ENCODE peak calls at places on chromosome 21, in nine cellular contexts. N is prostate gland; M is heart left ventricle; W is endothelial cell; U is KBM-7; C is GM18507; Q is cerebellum; G is IMR-90; Y is stimulated activated CD8-positive, alpha-beta memory T cell treated with anti-CD3 and anti-CD28 coated beads, Interleukin-15, amount 100 ng/mL, for 4 hours. T is an unnamed sample.

GRCh38 chr21:17386498-17386897 is 126.3 kb upstream of the CXADR start:
- DNase-seq in N (no peak), M (no peak), W (no peak), U (no peak), C (no peak), Q (no peak), G (no peak), Y (no peak), T (no peak)

GRCh38 chr21:17858764-17859163 is 39.6 kb upstream of the C21orf91 start:
- DNase-seq in N (no peak), M (no peak), W (no peak), U (no peak), C (no peak), Q (no peak), G (no peak), Y (no peak), T (no peak)

GRCh38 chr21:42939581-42940413 is 14.4 kb upstream of the ERVH48-1 start:
- DNase-seq in N (peak), M (no peak), W (no peak), U (no peak), C (no peak), Q (no peak), G (peak), Y (no peak), T (no peak)

GRCh38 chr21:33419538-33420123 is 16.4 kb downstream of the IFNGR2 start:
- DNase-seq in N (no peak), M (no peak), W (no peak), U (no peak), C (no peak), Q (no peak), G (peak), Y (no peak), T (no peak)

GRCh38 chr21:46052703-46053651 is 44.9 kb upstream of the COL6A2 start:
- DNase-seq in N (no peak), M (no peak), W (no peak), U (no peak), C (no peak), Q (no peak), G (peak), Y (peak), T (no peak)

GRCh38 chr21:38489283-38489677 is 9.0 kb downstream of the ERG start:
- DNase-seq in N (no peak), M (no peak), W (no peak), U (no peak), C (no peak), Q (no peak), G (no peak), Y (no peak), T (no peak)

GRCh38 chr21:45098867-45099266 is 24.5 kb downstream of the ADARB1 start:
- DNase-seq in N (no peak), M (no peak), W (no peak), U (no peak), C (no peak), Q (peak), G (no peak), Y (no peak), T (no peak)

GRCh38 chr21:42974832-42975820 is 764 bp downstream of the PKNOX1 start:
- DNase-seq in N (peak), M (peak), W (peak), U (peak), C (peak), Q (peak), G (peak), Y (peak), T (no peak)

GRCh38 chr21:17921579-17922530 is 102.7 kb upstream of the C21orf91 start:
- DNase-seq in N (peak), M (no peak), W (no peak), U (no peak), C (no peak), Q (no peak), G (peak), Y (no peak), T (no peak)

GRCh38 chr21:19031956-19032355 is 628.4 kb upstream of the TMPRSS15 start:
- DNase-seq in N (no peak), M (no peak), W (no peak), U (no peak), C (no peak), Q (no peak), G (no peak), Y (no peak), T (no peak)

GRCh38 chr21:31117046-31117916 is 79.0 kb upstream of the KRTAP19-8 start:
- DNase-seq in N (no peak), M (no peak), W (no peak), U (no peak), C (no peak), Q (no peak), G (peak), Y (no peak), T (no peak)

GRCh38 chr21:33199516-33200217 is 30.1 kb upstream of the IFNAR2 start:
- DNase-seq in N (peak), M (no peak), W (peak), U (peak), C (peak), Q (peak), G (peak), Y (peak), T (peak)

GRCh38 chr21:25283720-25284119 is 323.6 kb downstream of the MRPL39 start:
- DNase-seq in N (no peak), M (no peak), W (peak), U (peak), C (no peak), Q (no peak), G (peak), Y (no peak), T (no peak)

GRCh38 chr21:44464351-44464750 is 9.0 kb downstream of the LRRC3 start:
- DNase-seq in N (no peak), M (no peak), W (no peak), U (no peak), C (no peak), Q (no peak), G (no peak), Y (no peak), T (no peak)

GRCh38 chr21:42313501-42313969 is 1.7 kb downstream of the TFF3 start:
- DNase-seq in N (no peak), M (no peak), W (no peak), U (no peak), C (no peak), Q (no peak), G (no peak), Y (no peak), T (no peak)

GRCh38 chr21:37737497-37737896 is 178.8 kb downstream of the KCNJ6 start:
- DNase-seq in N (no peak), M (no peak), W (no peak), U (no peak), C (no peak), Q (no peak), G (no peak), Y (no peak), T (no peak)

GRCh38 chr21:31426235-31426797 is 82.3 kb upstream of the TIAM1 start:
- DNase-seq in N (no peak), M (no peak), W (no peak), U (no peak), C (no peak), Q (no peak), G (no peak), Y (no peak), T (peak)

GRCh38 chr21:25790122-25790951 is 55.6 kb downstream of the GABPA start:
- DNase-seq in N (no peak), M (no peak), W (no peak), U (peak), C (no peak), Q (peak), G (peak), Y (no peak), T (no peak)

GRCh38 chr21:45366931-45367401 is 38.0 kb upstream of the COL18A1 start:
- DNase-seq in N (no peak), M (peak), W (no peak), U (no peak), C (no peak), Q (no peak), G (peak), Y (no peak), T (no peak)

GRCh38 chr21:33848252-33848953 is 67.2 kb downstream of the ATP5PO start:
- DNase-seq in N (no peak), M (peak), W (no peak), U (peak), C (no peak), Q (no peak), G (no peak), Y (no peak), T (no peak)

GRCh38 chr21:45087022-45087823 is 12.8 kb downstream of the ADARB1 start:
- DNase-seq in N (no peak), M (no peak), W (no peak), U (peak), C (no peak), Q (no peak), G (peak), Y (no peak), T (no peak)

GRCh38 chr21:41445465-41445862 is 19.4 kb downstream of the MX1 start:
- DNase-seq in N (no peak), M (no peak), W (no peak), U (no peak), C (no peak), Q (no peak), G (no peak), Y (no peak), T (no peak)

GRCh38 chr21:14888202-14888601 is 176.6 kb downstream of the NRIP1 start:
- DNase-seq in N (no peak), M (no peak), W (no peak), U (no peak), C (no peak), Q (no peak), G (no peak), Y (no peak), T (no peak)

GRCh38 chr21:46322351-46323226 is 1.1 kb downstream of the C21orf58 start:
- DNase-seq in N (no peak), M (no peak), W (peak), U (peak), C (no peak), Q (no peak), G (peak), Y (no peak), T (no peak)

GRCh38 chr21:45845063-45845789 is 136.3 kb upstream of the COL6A1 start:
- DNase-seq in N (no peak), M (no peak), W (no peak), U (no peak), C (no peak), Q (no peak), G (no peak), Y (no peak), T (no peak)

GRCh38 chr21:15221799-15222386 is 157.1 kb upstream of the NRIP1 start:
- DNase-seq in N (no peak), M (no peak), W (no peak), U (peak), C (no peak), Q (no peak), G (peak), Y (no peak), T (no peak)

GRCh38 chr21:44987301-44987885 is 47.6 kb downstream of the SLX9 start:
- DNase-seq in N (no peak), M (peak), W (no peak), U (no peak), C (no peak), Q (no peak), G (no peak), Y (no peak), T (no peak)

GRCh38 chr21:15671188-15671587 is 58.6 kb upstream of the USP25 start:
- DNase-seq in N (no peak), M (no peak), W (no peak), U (no peak), C (peak), Q (no peak), G (no peak), Y (no peak), T (peak)

GRCh38 chr21:30014883-30015282 is 75.1 kb upstream of the GRIK1 start:
- DNase-seq in N (no peak), M (no peak), W (no peak), U (no peak), C (no peak), Q (peak), G (no peak), Y (no peak), T (no peak)

GRCh38 chr21:30676737-30677136 is 34.1 kb downstream of the KRTAP20-3 start:
- DNase-seq in N (no peak), M (no peak), W (no peak), U (no peak), C (no peak), Q (no peak), G (no peak), Y (no peak), T (no peak)

GRCh38 chr21:33238146-33238545 is 8.4 kb downstream of the IFNAR2 start:
- DNase-seq in N (no peak), M (no peak), W (no peak), U (no peak), C (no peak), Q (no peak), G (no peak), Y (no peak), T (no peak)

GRCh38 chr21:42343963-42344510 is 6.8 kb downstream of the TFF2 start:
- DNase-seq in N (no peak), M (no peak), W (no peak), U (no peak), C (no peak), Q (no peak), G (no peak), Y (no peak), T (no peak)

GRCh38 chr21:21997390-21998333 is 999.5 kb downstream of the NCAM2 start:
- DNase-seq in N (no peak), M (no peak), W (no peak), U (no peak), C (no peak), Q (no peak), G (no peak), Y (no peak), T (no peak)

GRCh38 chr21:31235671-31236450 is 108.2 kb downstream of the TIAM1 start:
- DNase-seq in N (no peak), M (no peak), W (no peak), U (no peak), C (no peak), Q (no peak), G (no peak), Y (no peak), T (no peak)

GRCh38 chr21:35475768-35476167 is 426.7 kb upstream of the RUNX1 start:
- DNase-seq in N (no peak), M (no peak), W (no peak), U (peak), C (no peak), Q (no peak), G (peak), Y (no peak), T (no peak)

GRCh38 chr21:14321042-14321441 is 61.9 kb downstream of the HSPA13 start:
- DNase-seq in N (no peak), M (no peak), W (no peak), U (no peak), C (no peak), Q (no peak), G (peak), Y (no peak), T (no peak)

GRCh38 chr21:34545079-34545884 is 33.3 kb upstream of the KCNE1 start:
- DNase-seq in N (no peak), M (no peak), W (no peak), U (peak), C (peak), Q (peak), G (peak), Y (no peak), T (peak)

GRCh38 chr21:46077674-46078101 is 20.2 kb upstream of the COL6A2 start:
- DNase-seq in N (no peak), M (no peak), W (no peak), U (no peak), C (no peak), Q (no peak), G (no peak), Y (no peak), T (no peak)

GRCh38 chr21:32612075-32612998 is at the start of gene CFAP298:
- DNase-seq in N (peak), M (peak), W (peak), U (peak), C (peak), Q (peak), G (peak), Y (peak), T (peak)

T was measured in GM12878.